ENCODE peak calls at places on chromosome 20, in four cellular contexts. R is HepG2, J is H1, M is GM12878. K is an unnamed sample.
A peak's percentile ranks its signal among the peaks of the same experiment; 100 is the strongest.

GRCh38 chr20:2914160-2914559 is 40.9 kb downstream of the PTPRA start:
- DNase-seq in R (peak; percentile 71), J (no peak), M (no peak), K (no peak)

GRCh38 chr20:17928633-17929311 is 39.8 kb downstream of the SNX5 start:
- DNase-seq in R (no peak), J (no peak), M (no peak), K (no peak)

GRCh38 chr20:48626226-48626937 is 201.4 kb downstream of the PREX1 start:
- DNase-seq in R (no peak), J (no peak), M (no peak), K (no peak)

GRCh38 chr20:11364736-11365135 is 553.0 kb upstream of the BTBD3 start:
- DNase-seq in R (no peak), J (no peak), M (no peak), K (no peak)

GRCh38 chr20:53036992-53037391 is 64.8 kb downstream of the TSHZ2 start:
- DNase-seq in R (no peak), J (no peak), M (no peak), K (no peak)

GRCh38 chr20:56359212-56360132 is 698 bp downstream of the FAM210B start:
- DNase-seq in R (peak; percentile 79), J (peak; percentile 58), M (no peak), K (no peak)

GRCh38 chr20:40646321-40647212 is 42.5 kb downstream of the MAFB start:
- DNase-seq in R (no peak), J (no peak), M (no peak), K (no peak)

GRCh38 chr20:11117808-11118528 is 444.2 kb upstream of the JAG1 start:
- DNase-seq in R (no peak), J (no peak), M (no peak), K (no peak)

GRCh38 chr20:36752582-36752981 is 6.7 kb upstream of the NDRG3 start:
- DNase-seq in R (no peak), J (no peak), M (no peak), K (no peak)

GRCh38 chr20:63496404-63497120 is 2.3 kb downstream of the EEF1A2 start:
- DNase-seq in R (no peak), J (peak; percentile 53), M (no peak), K (no peak)

GRCh38 chr20:17936791-17937687 is 31.6 kb downstream of the SNX5 start:
- DNase-seq in R (no peak), J (no peak), M (no peak), K (no peak)

GRCh38 chr20:41567615-41568014 is 50.6 kb downstream of the CHD6 start:
- DNase-seq in R (no peak), J (no peak), M (no peak), K (no peak)

GRCh38 chr20:33299111-33299603 is 16.1 kb downstream of the BPIFB1 start:
- DNase-seq in R (peak; percentile 63), J (peak; percentile 98), M (no peak), K (peak; percentile 46)

GRCh38 chr20:35311409-35311808 is 19.2 kb upstream of the FAM83C start:
- DNase-seq in R (no peak), J (no peak), M (no peak), K (no peak)

GRCh38 chr20:31824125-31824485 is 4.9 kb downstream of the MYLK2 start:
- DNase-seq in R (no peak), J (no peak), M (no peak), K (no peak)

GRCh38 chr20:63937596-63937995 is 18.6 kb downstream of the UCKL1 start:
- DNase-seq in R (no peak), J (no peak), M (no peak), K (no peak)

GRCh38 chr20:58040447-58041290 is 187.8 kb downstream of the ANKRD60 start:
- DNase-seq in R (no peak), J (peak; percentile 39), M (no peak), K (no peak)

GRCh38 chr20:21397341-21398108 is at the start of gene NKX2-4:
- DNase-seq in R (no peak), J (peak; percentile 66), M (no peak), K (no peak)

GRCh38 chr20:36435799-36436541 is 105.3 kb upstream of the MYL9 start:
- DNase-seq in R (peak; percentile 50), J (peak; percentile 99), M (no peak), K (peak; percentile 80)

GRCh38 chr20:59047938-59048680 is 5.5 kb upstream of the PRELID3B start:
- DNase-seq in R (peak; percentile 67), J (no peak), M (no peak), K (no peak)

GRCh38 chr20:13638496-13639477 is at the start of gene TASP1:
- DNase-seq in R (peak; percentile 98), J (peak; percentile 96), M (peak; percentile 84), K (peak; percentile 89)

GRCh38 chr20:4229415-4229814 is 214.1 kb upstream of the RNF24 start:
- DNase-seq in R (no peak), J (no peak), M (no peak), K (no peak)

GRCh38 chr20:42111349-42111748 is 493.2 kb upstream of the CHD6 start:
- DNase-seq in R (no peak), J (no peak), M (no peak), K (no peak)

GRCh38 chr20:58559368-58559729 is 44.1 kb upstream of the APCDD1L start:
- DNase-seq in R (no peak), J (no peak), M (no peak), K (no peak)

GRCh38 chr20:54416770-54417169 is 58.6 kb upstream of the DOK5 start:
- DNase-seq in R (no peak), J (no peak), M (no peak), K (no peak)

GRCh38 chr20:19880256-19881079 is 122.4 kb downstream of the RIN2 start:
- DNase-seq in R (peak; percentile 88), J (no peak), M (no peak), K (no peak)

GRCh38 chr20:18585134-18585533 is 2.7 kb upstream of the DTD1 start:
- DNase-seq in R (peak; percentile 86), J (no peak), M (no peak), K (no peak)

GRCh38 chr20:12984069-12984765 is 24.6 kb upstream of the SPTLC3 start:
- DNase-seq in R (no peak), J (no peak), M (no peak), K (no peak)

GRCh38 chr20:18778993-18779392 is 34.6 kb upstream of the SCP2D1 start:
- DNase-seq in R (no peak), J (no peak), M (no peak), K (no peak)

GRCh38 chr20:12623870-12624269 is 384.9 kb upstream of the SPTLC3 start:
- DNase-seq in R (no peak), J (no peak), M (no peak), K (no peak)

GRCh38 chr20:39206899-39207564 is 244.9 kb downstream of the DHX35 start:
- DNase-seq in R (no peak), J (no peak), M (no peak), K (no peak)

GRCh38 chr20:3632311-3633004 is 30.7 kb downstream of the GFRA4 start:
- DNase-seq in R (peak; percentile 43), J (no peak), M (no peak), K (no peak)

GRCh38 chr20:58219342-58219700 is 9.1 kb downstream of the ANKRD60 start:
- DNase-seq in R (no peak), J (no peak), M (no peak), K (no peak)

GRCh38 chr20:46089076-46089337 is 755 bp downstream of the NCOA5 start:
- DNase-seq in R (peak; percentile 15), J (no peak), M (no peak), K (no peak)
- TF ChIP-seq ZNF274 in R (no peak), J (no peak), M (no peak), K (no peak)

DNA sequence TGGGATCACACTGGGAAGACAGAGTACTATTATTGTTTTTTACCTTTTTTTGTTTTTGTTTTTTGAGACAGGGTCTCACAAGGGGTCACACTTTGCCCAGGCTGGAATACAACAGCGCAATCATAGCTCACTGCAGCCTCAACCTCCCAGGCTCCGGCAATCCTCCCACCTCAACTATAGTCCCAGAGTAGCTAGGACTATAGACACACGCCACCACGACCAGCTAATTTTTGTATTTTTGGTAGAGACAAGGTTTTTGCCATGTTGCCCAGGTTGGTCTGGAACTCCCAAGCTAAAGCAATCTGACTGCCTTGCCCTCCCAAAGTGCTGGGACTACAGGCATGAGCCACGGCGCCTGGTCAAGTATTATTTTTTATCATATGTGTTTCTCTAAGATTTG is 81.0 kb downstream of the ZMYND8 start:
- DNase-seq in R (no peak), J (no peak), M (no peak), K (no peak)
- H3K4me1 ChIP-seq in R (peaks cover 23% of the 10 kb centered on the region), J (no peaks in the 10 kb centered on the region), M (peaks cover 28% of the 10 kb centered on the region), K (peaks cover 4% of the 10 kb centered on the region)

GRCh38 chr20:44171775-44172571 is 15.0 kb downstream of the JPH2 start:
- DNase-seq in R (no peak), J (no peak), M (no peak), K (no peak)

GRCh38 chr20:44170796-44171410 is 16.1 kb downstream of the JPH2 start:
- DNase-seq in R (no peak), J (no peak), M (no peak), K (no peak)

GRCh38 chr20:44173846-44174245 is 13.1 kb downstream of the JPH2 start:
- DNase-seq in R (no peak), J (no peak), M (no peak), K (no peak)

GRCh38 chr20:44173116-44173515 is 13.9 kb downstream of the JPH2 start:
- DNase-seq in R (no peak), J (no peak), M (no peak), K (no peak)

DNA sequence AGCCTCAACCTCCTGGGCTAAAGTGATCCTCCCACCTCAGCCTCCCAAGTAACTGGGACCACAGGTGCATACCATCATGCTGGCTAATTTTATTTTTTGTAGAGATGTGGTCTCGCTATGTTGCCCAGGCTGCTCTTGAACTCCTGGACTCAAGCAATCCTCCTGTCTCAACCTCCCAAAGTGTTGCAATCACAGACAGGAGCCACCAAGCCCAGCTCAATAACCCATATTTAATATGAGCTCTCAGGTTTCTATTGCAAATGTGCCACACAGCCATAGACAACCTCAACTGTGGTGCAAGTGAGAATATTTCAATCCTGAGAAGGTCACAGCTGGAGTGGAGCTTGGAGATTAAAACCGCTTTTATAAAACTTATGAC is 14.4 kb downstream of the JPH2 start:
- DNase-seq in R (no peak), J (no peak), M (no peak), K (no peak)
- TF ChIP-seq SUZ12 in R (no peak), J (no peak), M (no peak), K (no peak)

DNA sequence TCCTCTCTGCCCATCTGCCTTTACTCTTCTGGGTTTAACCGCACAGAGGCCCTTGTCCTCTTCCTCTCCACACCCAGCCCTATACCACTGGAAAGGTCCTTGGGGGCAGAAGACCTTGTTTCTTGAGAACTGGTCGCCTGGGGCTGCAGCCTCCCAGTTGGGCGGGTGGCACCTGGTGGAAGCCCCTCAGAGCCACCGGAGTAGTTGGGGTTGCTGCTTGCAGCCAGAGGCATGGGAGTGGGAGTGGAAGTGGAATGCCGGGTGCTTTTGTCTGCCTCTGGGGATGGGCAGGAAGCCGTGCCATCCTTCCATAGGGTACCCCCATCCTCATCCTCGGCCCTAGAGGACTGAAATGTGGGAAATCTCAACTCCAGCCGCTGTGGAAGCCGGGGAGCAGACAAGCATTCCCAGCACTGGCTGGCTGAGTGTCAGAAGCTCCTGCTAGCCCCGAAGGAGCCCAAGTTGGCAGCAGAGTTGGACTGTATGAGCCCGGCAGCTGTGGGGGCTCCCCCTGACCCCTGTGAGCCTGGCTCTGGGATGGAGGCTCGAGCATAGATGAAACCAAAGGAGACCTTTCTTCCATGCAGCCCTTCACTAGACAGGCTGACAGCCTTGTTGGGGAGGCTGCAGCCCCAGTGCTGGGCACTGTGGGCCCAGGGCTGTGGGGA is 1.2 kb downstream of the VSTM2L start:
- DNase-seq in R (no peak), J (no peak), M (no peak), K (no peak)
- TF ChIP-seq ZNF274 in R (no peak), J (no peak), M (no peak), K (no peak)